ENCODE peak calls at places on chromosome X, in nine cellular contexts. A is iPS DF 6.9; O is pancreas; G is CD8-positive, alpha-beta T cell; P is breast epithelium; D is tibial artery; Q is GM23248; M is fibroblast of lung; H is uterus. X is an unnamed sample. For H3K9me3, the result is how much of the 10 kb centered on the place peaks cover.

GRCh38 chrX:71514367-71515038 is 18.4 kb upstream of the OGT start:
- DNase-seq in O (no peak), G (peak), D (no peak), A (no peak), P (no peak), M (no peak), Q (peak), H (no peak), X (no peak)

GRCh38 chrX:46582964-46583363 is 9.4 kb downstream of the CHST7 start:
- DNase-seq in P (peak), M (peak), Q (peak), H (peak), D (no peak), O (no peak), G (no peak), A (no peak), X (no peak)

GRCh38 chrX:154734101-154734781 is 16.6 kb downstream of the GAB3 start:
- DNase-seq in D (peak), O (no peak), A (no peak), Q (peak), P (peak), G (peak), M (peak), H (peak), X (peak)

GRCh38 chrX:16711219-16712115 is 1.0 kb downstream of the CTPS2 start:
- DNase-seq in A (no peak), Q (peak), O (peak), M (no peak), G (no peak), D (no peak), P (no peak), H (no peak), X (no peak)

GRCh38 chrX:262391-262909 is 18.7 kb upstream of the PLCXD1 start:
- DNase-seq in M (no peak), O (no peak), A (no peak), H (no peak), Q (no peak), D (peak), P (peak), G (no peak), X (no peak)

GRCh38 chrX:150870487-150871340 is 27.8 kb downstream of the CD99L2 start:
- DNase-seq in O (no peak), Q (no peak), G (no peak), D (no peak), A (no peak), P (no peak), H (no peak), M (no peak), X (no peak)

GRCh38 chrX:65688403-65688881 is 21.0 kb downstream of the MSN start:
- DNase-seq in O (no peak), P (no peak), Q (peak), M (peak), D (no peak), A (no peak), H (no peak), G (no peak), X (no peak)

GRCh38 chrX:46653482-46653881 is 79.9 kb downstream of the CHST7 start:
- DNase-seq in P (no peak), Q (no peak), O (no peak), A (no peak), M (no peak), H (no peak), G (no peak), D (no peak), X (no peak)

GRCh38 chrX:155745792-155746191 is 133.0 kb upstream of the TMLHE start:
- DNase-seq in H (peak), Q (peak), A (no peak), O (no peak), D (no peak), P (no peak), G (no peak), M (peak), X (no peak)

GRCh38 chrX:12370444-12371089 is 232.3 kb downstream of the FRMPD4 start:
- DNase-seq in P (no peak), O (no peak), Q (peak), M (peak), D (no peak), A (no peak), H (peak), G (no peak), X (no peak)

GRCh38 chrX:152817082-152817744 is 13.3 kb downstream of the CETN2 start:
- DNase-seq in Q (peak), A (no peak), G (no peak), M (peak), D (no peak), H (no peak), O (no peak), P (no peak), X (no peak)

GRCh38 chrX:129556806-129557315 is 16.8 kb downstream of the OCRL start:
- DNase-seq in G (no peak), M (no peak), Q (no peak), P (no peak), O (no peak), A (no peak), D (no peak), H (no peak), X (no peak)

GRCh38 chrX:150935466-150935865 is 37.0 kb upstream of the CD99L2 start:
- DNase-seq in D (no peak), M (peak), O (no peak), P (no peak), A (no peak), Q (peak), H (no peak), G (no peak), X (no peak)

GRCh38 chrX:55484948-55485347 is 4.7 kb downstream of the USP51 start:
- DNase-seq in P (no peak), A (no peak), O (no peak), H (no peak), M (no peak), D (no peak), G (no peak), Q (no peak), X (no peak)
- H3K9me3 ChIP-seq in P (under half), A (under half), O (under half), H (under half), M (under half), D (under half), G (under half), Q (under half), X (under half)

DNA sequence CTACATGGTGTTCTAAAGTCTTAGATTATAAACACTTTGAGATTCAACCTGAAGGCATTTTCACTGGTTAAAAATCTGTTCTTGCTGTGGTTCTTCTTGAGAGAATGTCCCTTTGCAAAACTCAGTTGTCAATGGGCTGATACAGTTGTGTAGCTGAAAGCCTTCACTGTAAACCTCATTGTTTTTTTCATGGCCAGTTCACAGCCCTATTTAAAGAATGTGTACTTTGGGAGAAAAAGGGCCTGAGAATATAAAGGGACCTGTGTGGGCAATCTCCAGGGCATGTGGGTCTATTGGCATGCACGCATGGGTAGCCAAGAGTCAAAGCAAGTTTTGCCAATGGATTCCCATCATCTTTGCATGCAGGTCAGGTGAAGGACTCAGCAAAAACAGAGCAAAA is 7.8 kb upstream of the MAP7D3 start:
- DNase-seq in G (no peak), O (no peak), H (no peak), M (no peak), A (no peak), Q (no peak), P (no peak), D (no peak), X (no peak)
- H3K9me3 ChIP-seq in G (under half), O (under half), H (under half), M (under half), A (under half), Q (under half), P (under half), D (under half), X (under half)

GRCh38 chrX:19107035-19107434 is 15.2 kb downstream of the ADGRG2 start:
- DNase-seq in M (no peak), D (no peak), P (no peak), G (no peak), H (no peak), A (peak), Q (no peak), O (no peak), X (no peak)
- H3K9me3 ChIP-seq in M (under half), D (under half), P (under half), G (under half), H (under half), A (under half), Q (under half), O (under half), X (under half)

DNA sequence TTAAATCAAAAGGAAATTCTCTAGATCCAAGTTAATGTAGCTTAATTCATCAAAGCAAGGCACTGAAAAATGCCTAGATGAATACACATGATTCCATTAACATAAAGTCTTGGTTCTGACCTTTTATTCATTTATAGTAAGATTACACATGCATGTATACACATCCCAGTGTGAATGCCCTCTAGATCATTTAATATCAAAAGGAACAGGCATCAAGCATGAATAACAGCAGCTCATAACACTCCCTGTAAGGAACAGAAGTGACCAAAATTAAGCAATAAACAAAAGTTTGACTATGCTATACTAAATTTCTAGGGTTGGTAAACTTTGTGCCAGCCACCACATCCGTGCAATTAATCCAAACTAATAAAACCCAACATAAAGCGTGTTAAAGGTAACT is 511.5 kb downstream of the SPIN4 start:
- DNase-seq in Q (no peak), P (no peak), M (no peak), G (no peak), D (no peak), A (no peak), H (no peak), O (no peak), X (no peak)
- H3K9me3 ChIP-seq in Q (under half), P (under half), M (under half), G (under half), D (under half), A (under half), H (under half), O (under half), X (under half)

GRCh38 chrX:135324463-135324862 is 15.2 kb downstream of the ETDC start:
- DNase-seq in D (no peak), M (no peak), O (no peak), Q (no peak), H (no peak), G (no peak), A (no peak), P (no peak), X (no peak)
- H3K9me3 ChIP-seq in D (under half), M (under half), O (under half), Q (under half), H (under half), G (under half), A (under half), P (under half), X (under half)

GRCh38 chrX:68874076-68874475 is 45.3 kb downstream of the EFNB1 start:
- DNase-seq in A (no peak), G (no peak), P (no peak), O (no peak), H (no peak), D (no peak), Q (no peak), M (no peak), X (no peak)

GRCh38 chrX:68877606-68878005 is 48.8 kb downstream of the EFNB1 start:
- DNase-seq in P (no peak), O (no peak), A (no peak), D (no peak), H (no peak), G (no peak), Q (no peak), M (no peak), X (no peak)

GRCh38 chrX:68880846-68881513 is 52.2 kb downstream of the EFNB1 start:
- DNase-seq in Q (no peak), G (no peak), A (no peak), O (peak), D (no peak), H (no peak), M (no peak), P (no peak), X (no peak)

GRCh38 chrX:68878977-68879376 is 50.2 kb downstream of the EFNB1 start:
- DNase-seq in P (no peak), H (no peak), O (no peak), M (no peak), Q (no peak), A (no peak), G (no peak), D (no peak), X (no peak)

DNA sequence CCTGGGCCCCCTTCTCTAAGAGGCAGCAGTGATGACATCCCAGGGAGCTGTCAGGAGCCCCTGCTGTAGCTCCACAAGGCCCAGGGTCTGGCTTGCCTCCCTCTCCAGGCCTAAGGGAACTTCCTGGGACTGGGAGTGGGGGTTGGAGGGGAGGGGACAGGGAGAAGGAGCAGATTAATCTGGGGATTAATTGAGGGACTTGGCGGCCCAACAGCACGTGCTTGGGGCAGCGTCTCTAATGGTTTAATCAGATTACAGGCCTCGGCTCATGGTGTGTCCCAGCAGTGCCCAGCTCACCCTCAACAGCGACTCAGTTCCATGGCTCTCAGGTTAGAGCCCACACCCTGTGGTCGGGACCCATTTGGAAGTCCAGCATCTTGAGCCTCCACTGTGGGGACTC is 47.9 kb downstream of the EFNB1 start:
- DNase-seq in A (no peak), Q (no peak), D (no peak), M (no peak), H (no peak), O (no peak), P (no peak), G (no peak), X (no peak)
- H3K9me3 ChIP-seq in A (under half), Q (under half), D (under half), M (under half), H (under half), O (under half), P (under half), G (under half), X (under half)

DNA sequence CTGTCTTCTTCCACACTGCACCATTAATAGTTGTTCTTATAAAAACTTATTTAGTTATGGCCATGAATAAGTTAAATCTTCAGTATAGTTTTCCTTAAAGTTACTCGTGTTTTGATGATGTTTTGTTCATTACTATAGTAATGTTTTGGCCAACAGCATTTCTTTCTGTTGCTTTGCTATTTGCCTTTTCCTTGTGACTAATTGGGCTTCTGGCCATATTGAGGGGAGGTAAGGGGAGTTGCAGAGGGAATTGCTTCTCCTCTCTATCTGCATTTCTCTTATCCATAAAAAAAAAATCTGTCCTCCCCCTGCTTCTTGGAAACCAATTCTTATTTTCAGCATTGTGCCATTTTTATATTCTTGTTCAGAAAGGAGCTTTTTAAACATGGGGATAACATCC is 42.7 kb upstream of the ZCCHC12 start:
- DNase-seq in H (peak), G (no peak), M (peak), D (no peak), Q (peak), A (no peak), P (no peak), O (no peak), X (no peak)
- H3K9me3 ChIP-seq in H (under half), G (under half), M (under half), D (under half), Q (under half), A (under half), P (under half), O (under half), X (under half)

DNA sequence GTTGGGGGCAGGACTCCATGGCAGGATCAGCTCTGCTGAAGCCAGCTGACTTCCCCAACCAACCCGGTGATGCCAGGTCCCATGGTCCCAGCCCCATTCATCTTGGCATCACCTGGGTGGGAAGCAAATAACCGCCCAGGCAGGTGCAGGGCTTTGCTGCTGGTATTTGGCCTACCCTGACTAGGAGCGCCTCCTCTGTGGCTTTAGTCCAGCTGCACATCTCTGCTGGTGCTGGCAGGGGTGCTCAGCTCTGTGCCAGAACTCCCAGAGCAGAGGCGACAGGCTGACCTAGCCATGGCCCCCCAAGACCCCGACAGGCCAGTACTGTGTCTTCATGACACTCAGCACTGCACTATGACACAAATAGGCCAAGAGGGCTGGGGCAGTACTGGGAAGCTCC is 64.4 kb downstream of the STARD8 start:
- DNase-seq in P (no peak), Q (no peak), O (no peak), A (no peak), D (no peak), G (no peak), H (no peak), M (no peak), X (no peak)
- H3K9me3 ChIP-seq in P (under half), Q (under half), O (under half), A (under half), D (under half), G (under half), H (under half), M (under half), X (under half)

GRCh38 chrX:24325231-24325630 is 11.4 kb upstream of the SUPT20HL2 start:
- DNase-seq in M (no peak), A (no peak), D (no peak), G (no peak), H (no peak), Q (no peak), O (no peak), P (no peak), X (no peak)
- H3K9me3 ChIP-seq in M (under half), A (under half), D (under half), G (under half), H (under half), Q (under half), O (under half), P (under half), X (under half)